ENCODE peak calls at places on chromosome 6, in nine cellular contexts. Y, F, J, Z, T, L, X, A and I are unnamed samples.

GRCh38 chr6:73722318-73723060 is 26.5 kb downstream of the CD109 start:
- DNase-seq in Y (peak), F (peak), J (no peak), Z (no peak), T (peak), L (peak), X (no peak), A (peak), I (peak)

GRCh38 chr6:13807691-13808090 is 6.7 kb downstream of the MCUR1 start:
- DNase-seq in Y (no peak), F (peak), J (no peak), Z (no peak), T (no peak), L (peak), X (no peak), A (no peak), I (no peak)

GRCh38 chr6:76774750-76775396 is 688.4 kb downstream of the HTR1B start:
- DNase-seq in Y (no peak), F (peak), J (peak), Z (peak), T (no peak), L (no peak), X (no peak), A (no peak), I (no peak)

GRCh38 chr6:157804448-157805327 is 18.4 kb upstream of the SNX9 start:
- DNase-seq in Y (no peak), F (no peak), J (no peak), Z (no peak), T (no peak), L (no peak), X (no peak), A (no peak), I (no peak)

GRCh38 chr6:15608406-15608805 is 54.4 kb downstream of the DTNBP1 start:
- DNase-seq in Y (no peak), F (peak), J (no peak), Z (no peak), T (no peak), L (peak), X (no peak), A (peak), I (no peak)

GRCh38 chr6:84618046-84618752 is 146.2 kb downstream of the TBX18 start:
- DNase-seq in Y (no peak), F (peak), J (no peak), Z (no peak), T (no peak), L (peak), X (no peak), A (peak), I (no peak)

GRCh38 chr6:141483561-141484061 is 649.1 kb upstream of the GJE1 start:
- DNase-seq in Y (peak), F (peak), J (no peak), Z (no peak), T (peak), L (peak), X (no peak), A (peak), I (peak)

GRCh38 chr6:106574729-106575458 is 54.4 kb downstream of the RTN4IP1 start:
- DNase-seq in Y (no peak), F (peak), J (no peak), Z (no peak), T (no peak), L (peak), X (no peak), A (no peak), I (no peak)

GRCh38 chr6:101818056-101818455 is 424.5 kb downstream of the GRIK2 start:
- DNase-seq in Y (no peak), F (no peak), J (no peak), Z (no peak), T (no peak), L (peak), X (no peak), A (no peak), I (no peak)

GRCh38 chr6:168373389-168373788 is 53.8 kb upstream of the DACT2 start:
- DNase-seq in Y (no peak), F (no peak), J (no peak), Z (no peak), T (no peak), L (no peak), X (no peak), A (no peak), I (no peak)

GRCh38 chr6:24476631-24477030 is 12.7 kb downstream of the GPLD1 start:
- DNase-seq in Y (no peak), F (no peak), J (no peak), Z (no peak), T (no peak), L (no peak), X (no peak), A (no peak), I (no peak)

GRCh38 chr6:158808918-158809678 is 10.1 kb downstream of the EZR start:
- DNase-seq in Y (no peak), F (no peak), J (no peak), Z (no peak), T (peak), L (no peak), X (no peak), A (no peak), I (peak)

GRCh38 chr6:40997256-40997957 is 41.6 kb downstream of the UNC5CL start:
- DNase-seq in Y (no peak), F (peak), J (no peak), Z (peak), T (no peak), L (peak), X (no peak), A (peak), I (no peak)

GRCh38 chr6:149634315-149634714 is 14.2 kb downstream of the KATNA1 start:
- DNase-seq in Y (no peak), F (no peak), J (no peak), Z (no peak), T (peak), L (no peak), X (no peak), A (no peak), I (no peak)

GRCh38 chr6:64955435-64955848 is 751.6 kb downstream of the EYS start:
- DNase-seq in Y (no peak), F (no peak), J (no peak), Z (no peak), T (no peak), L (no peak), X (no peak), A (no peak), I (no peak)

GRCh38 chr6:15441215-15441868 is 195.5 kb downstream of the JARID2 start:
- DNase-seq in Y (peak), F (peak), J (no peak), Z (peak), T (peak), L (peak), X (peak), A (no peak), I (peak)

GRCh38 chr6:110513001-110513400 is 36.6 kb upstream of the SLC22A16 start:
- DNase-seq in Y (no peak), F (peak), J (no peak), Z (no peak), T (no peak), L (peak), X (no peak), A (no peak), I (no peak)

GRCh38 chr6:41939091-41939847 is 2.3 kb downstream of the CCND3 start:
- DNase-seq in Y (no peak), F (peak), J (peak), Z (peak), T (no peak), L (peak), X (no peak), A (no peak), I (no peak)

GRCh38 chr6:19578489-19578888 is 258.7 kb upstream of the ID4 start:
- DNase-seq in Y (no peak), F (no peak), J (no peak), Z (no peak), T (no peak), L (no peak), X (no peak), A (no peak), I (no peak)

GRCh38 chr6:112153926-112154621 is 66.7 kb downstream of the FAM229B start:
- DNase-seq in Y (no peak), F (peak), J (no peak), Z (no peak), T (no peak), L (peak), X (no peak), A (no peak), I (no peak)

GRCh38 chr6:134065706-134066105 is 13.3 kb upstream of the SLC2A12 start:
- DNase-seq in Y (peak), F (peak), J (no peak), Z (no peak), T (peak), L (no peak), X (no peak), A (no peak), I (peak)

GRCh38 chr6:10429638-10430427 is 15.0 kb upstream of the TFAP2A start:
- DNase-seq in Y (peak), F (peak), J (no peak), Z (no peak), T (peak), L (no peak), X (no peak), A (no peak), I (peak)

GRCh38 chr6:169371344-169372144 is 117.9 kb upstream of the THBS2 start:
- DNase-seq in Y (no peak), F (peak), J (no peak), Z (no peak), T (no peak), L (no peak), X (no peak), A (no peak), I (no peak)

GRCh38 chr6:106145741-106146227 is 59.6 kb downstream of the PRDM1 start:
- DNase-seq in Y (peak), F (no peak), J (no peak), Z (no peak), T (peak), L (peak), X (no peak), A (no peak), I (peak)

GRCh38 chr6:56536536-56536935 is 106.2 kb downstream of the DST start:
- DNase-seq in Y (no peak), F (no peak), J (no peak), Z (no peak), T (no peak), L (no peak), X (no peak), A (no peak), I (no peak)

GRCh38 chr6:28896505-28897392 is 27.0 kb downstream of the TRIM27 start:
- DNase-seq in Y (peak), F (peak), J (peak), Z (peak), T (peak), L (peak), X (peak), A (no peak), I (peak)

GRCh38 chr6:110020888-110021287 is 42.8 kb downstream of the GPR6 start:
- DNase-seq in Y (no peak), F (no peak), J (no peak), Z (no peak), T (peak), L (no peak), X (no peak), A (no peak), I (no peak)

GRCh38 chr6:21214738-21215448 is 378.7 kb upstream of the SOX4 start:
- DNase-seq in Y (no peak), F (no peak), J (no peak), Z (no peak), T (no peak), L (no peak), X (no peak), A (no peak), I (no peak)

GRCh38 chr6:107152633-107153032 is 37.3 kb upstream of the BEND3 start:
- DNase-seq in Y (no peak), F (no peak), J (no peak), Z (no peak), T (no peak), L (no peak), X (no peak), A (no peak), I (no peak)

GRCh38 chr6:85078071-85078470 is 313.7 kb upstream of the TBX18 start:
- DNase-seq in Y (no peak), F (peak), J (no peak), Z (no peak), T (no peak), L (peak), X (no peak), A (peak), I (no peak)

GRCh38 chr6:28898710-28898965 is 25.1 kb downstream of the TRIM27 start:
- DNase-seq in Y (no peak), F (no peak), J (no peak), Z (no peak), T (no peak), L (no peak), X (no peak), A (no peak), I (no peak)

GRCh38 chr6:136525586-136526195 is 24.5 kb downstream of the MAP7 start:
- DNase-seq in Y (no peak), F (peak), J (no peak), Z (no peak), T (no peak), L (no peak), X (no peak), A (no peak), I (no peak)

GRCh38 chr6:136524936-136525413 is 25.2 kb downstream of the MAP7 start:
- DNase-seq in Y (no peak), F (no peak), J (no peak), Z (no peak), T (no peak), L (no peak), X (no peak), A (no peak), I (no peak)

GRCh38 chr6:136527831-136528230 is 22.4 kb downstream of the MAP7 start:
- DNase-seq in Y (no peak), F (no peak), J (no peak), Z (no peak), T (no peak), L (no peak), X (no peak), A (no peak), I (no peak)

GRCh38 chr6:136526937-136527336 is 23.3 kb downstream of the MAP7 start:
- DNase-seq in Y (no peak), F (no peak), J (no peak), Z (no peak), T (no peak), L (no peak), X (no peak), A (no peak), I (no peak)

DNA sequence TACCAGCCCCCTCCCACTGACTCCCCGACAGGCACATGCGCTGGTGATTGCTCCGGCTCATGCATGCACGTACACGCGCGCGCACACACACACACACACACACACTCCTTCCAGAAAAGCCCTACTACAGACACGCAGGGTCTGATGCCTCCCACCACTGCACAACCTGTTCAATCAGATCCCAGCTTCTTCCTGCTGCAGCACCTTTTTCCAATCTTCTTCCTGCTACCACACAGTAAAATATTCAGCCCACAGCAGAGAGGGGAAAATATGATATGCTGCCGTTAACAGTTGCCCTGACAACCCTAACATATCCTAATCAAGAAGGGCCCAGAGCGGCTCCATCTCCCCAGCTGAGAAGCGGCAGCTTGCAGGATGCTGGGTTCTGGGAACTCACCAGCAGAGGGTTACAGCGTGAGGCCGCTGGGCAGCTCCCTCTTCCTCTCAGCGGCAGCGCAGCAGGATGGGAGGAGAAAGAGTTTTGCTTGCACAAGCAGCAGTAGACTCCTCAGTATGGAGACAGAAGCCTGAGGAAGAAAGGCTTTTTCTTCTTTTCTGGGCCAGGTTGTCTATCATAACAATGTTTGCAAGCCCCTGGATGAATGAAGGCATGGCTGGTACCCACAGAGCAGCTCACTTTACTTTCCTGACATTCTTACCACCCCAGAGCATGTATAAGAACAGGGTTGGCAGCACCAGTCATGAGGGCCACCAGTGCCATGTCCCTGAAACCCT is 23.9 kb downstream of the MAP7 start:
- DNase-seq in Y (no peak), F (peak), J (peak), Z (peak), T (no peak), L (peak), X (peak), A (no peak), I (peak)
- TF ChIP-seq CTCF in Y (no peak), F (peak), J (peak), Z (no peak), T (no peak), L (peak), X (peak), A (peak), I (no peak)

GRCh38 chr6:26392932-26393636 is 9.0 kb upstream of the BTN3A1 start:
- DNase-seq in Y (no peak), F (peak), J (no peak), Z (no peak), T (no peak), L (no peak), X (no peak), A (no peak), I (no peak)
- TF ChIP-seq CTCF in Y (no peak), F (no peak), J (no peak), Z (no peak), T (no peak), L (no peak), X (no peak), A (no peak), I (no peak)

DNA sequence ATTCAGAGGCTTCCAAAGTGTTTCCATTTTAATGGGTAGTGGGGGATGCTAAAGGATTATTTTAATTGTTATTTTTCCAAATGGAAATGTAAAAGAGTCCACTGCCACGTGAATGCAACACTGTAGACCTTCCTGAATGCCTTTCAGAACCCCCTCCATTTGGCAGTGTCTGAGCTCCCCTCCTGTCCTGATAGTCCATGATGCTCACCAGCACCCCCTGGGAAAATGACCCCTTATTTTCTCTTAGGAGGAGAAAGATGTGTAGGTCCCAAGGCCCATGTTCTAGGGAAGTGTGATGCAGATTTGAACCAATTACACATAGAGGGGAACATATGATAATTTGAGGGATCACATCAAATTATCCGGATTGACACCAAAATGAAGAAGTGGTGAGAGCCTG is 46.8 kb upstream of the SH3BGRL2 start:
- DNase-seq in Y (no peak), F (no peak), J (no peak), Z (no peak), T (no peak), L (no peak), X (no peak), A (no peak), I (no peak)
- TF ChIP-seq CTCF in Y (no peak), F (no peak), J (no peak), Z (no peak), T (no peak), L (no peak), X (no peak), A (no peak), I (no peak)

DNA sequence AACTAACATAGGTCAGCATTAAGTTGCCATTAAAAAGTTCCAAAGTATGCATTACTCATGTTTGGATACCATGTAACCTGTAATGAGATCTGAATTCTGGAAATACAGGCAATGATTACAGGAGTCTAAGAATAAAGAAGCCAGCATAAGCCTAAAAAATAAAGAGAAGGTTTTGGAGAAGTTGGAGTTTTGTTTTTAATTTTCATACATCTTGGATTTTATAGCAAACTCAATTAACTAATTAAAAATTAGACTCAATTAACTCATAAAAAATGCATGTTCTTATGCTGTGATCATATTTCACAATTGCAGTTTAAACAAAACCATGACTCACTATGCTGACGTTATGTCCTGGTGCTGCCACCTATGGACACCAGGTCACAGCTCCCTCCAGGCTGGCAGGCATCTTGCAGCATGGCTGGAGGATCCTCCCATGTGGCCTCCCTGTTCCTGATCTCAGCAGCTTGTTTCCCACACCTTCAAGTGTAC is 648.8 kb upstream of the AGPAT4 start:
- DNase-seq in Y (no peak), F (peak), J (peak), Z (no peak), T (peak), L (peak), X (peak), A (no peak), I (no peak)
- TF ChIP-seq CTCF in Y (peak), F (peak), J (peak), Z (no peak), T (peak), L (peak), X (peak), A (no peak), I (no peak)

GRCh38 chr6:36075656-36076055 is 48.0 kb downstream of the MAPK14 start:
- DNase-seq in Y (no peak), F (no peak), J (no peak), Z (no peak), T (peak), L (no peak), X (no peak), A (no peak), I (no peak)
- TF ChIP-seq CTCF in Y (peak), F (no peak), J (no peak), Z (no peak), T (peak), L (peak), X (peak), A (no peak), I (peak)

GRCh38 chr6:129672345-129672691 is 37.7 kb downstream of the ARHGAP18 start:
- DNase-seq in Y (no peak), F (peak), J (no peak), Z (no peak), T (no peak), L (no peak), X (no peak), A (no peak), I (no peak)

GRCh38 chr6:129673758-129674157 is 36.2 kb downstream of the ARHGAP18 start:
- DNase-seq in Y (no peak), F (peak), J (no peak), Z (no peak), T (no peak), L (no peak), X (no peak), A (no peak), I (no peak)

GRCh38 chr6:129672883-129673631 is 36.9 kb downstream of the ARHGAP18 start:
- DNase-seq in Y (peak), F (peak), J (no peak), Z (no peak), T (peak), L (peak), X (no peak), A (no peak), I (peak)

GRCh38 chr6:129670634-129671033 is 39.3 kb downstream of the ARHGAP18 start:
- DNase-seq in Y (no peak), F (no peak), J (no peak), Z (no peak), T (no peak), L (no peak), X (no peak), A (no peak), I (no peak)

DNA sequence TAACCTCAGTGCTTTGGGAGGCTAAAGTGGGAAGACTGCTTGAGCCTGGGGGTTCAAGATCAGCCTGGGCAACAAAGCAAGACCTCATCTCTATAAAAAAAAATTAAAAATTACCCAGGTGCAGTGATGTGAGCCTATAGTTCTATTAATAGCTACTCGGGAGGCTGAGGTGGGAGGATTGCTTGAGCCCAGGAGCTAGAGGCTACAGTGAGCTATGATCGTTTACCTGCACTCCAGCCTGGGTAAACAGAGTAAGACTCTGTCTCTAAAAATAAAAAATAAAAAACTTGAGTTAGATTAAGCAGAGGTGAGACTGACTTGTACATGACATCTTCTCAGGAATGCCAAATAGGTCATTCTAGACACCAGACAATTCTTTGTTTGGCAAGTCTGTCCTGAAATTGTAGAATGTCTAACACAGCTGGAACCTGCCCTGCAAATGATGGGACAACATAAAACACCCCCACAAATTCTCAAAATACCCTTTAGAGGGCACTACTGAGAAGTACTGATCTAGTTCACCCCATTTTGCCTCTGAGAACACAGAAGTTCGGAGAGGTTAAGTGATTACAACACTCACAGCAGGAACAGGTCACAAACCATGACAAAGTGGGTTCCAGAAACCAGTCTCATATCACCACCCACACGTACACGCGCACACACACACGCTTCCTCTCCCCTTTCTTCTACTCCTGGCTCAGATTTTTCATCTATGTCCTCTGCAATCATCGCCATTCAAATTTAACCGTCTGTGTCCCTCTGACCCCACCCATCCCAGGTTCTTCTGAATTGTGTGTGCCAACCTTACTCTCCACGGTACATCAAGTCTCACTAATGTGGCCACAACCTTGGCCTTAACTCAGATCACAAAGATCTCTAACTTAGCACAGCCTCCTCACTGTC is 38.3 kb downstream of the ARHGAP18 start:
- DNase-seq in Y (peak), F (peak), J (no peak), Z (no peak), T (peak), L (no peak), X (no peak), A (no peak), I (peak)
- TF ChIP-seq CTCF in Y (peak), F (peak), J (peak), Z (no peak), T (peak), L (no peak), X (no peak), A (no peak), I (peak)